ENCODE peak calls at places on chromosomes 6 and 20, in ten cellular contexts. W is tibial nerve; M is germinal center; G is stimulated activated CD8-positive, alpha-beta memory T cell treated with anti-CD3 and anti-CD28 coated beads, Interleukin-12 subunit alpha, Interleukin-12 subunit beta, amount 100 ng/mL, for 4 hours; C is stimulated activated CD4-positive, alpha-beta T cell treated with anti-CD3 and anti-CD28 coated beads, Interleukin-1b, Interleukin-23, amount 100 ng/mL, for 1 hour; R is putamen; I is foreskin fibroblast; D is B cell; K is cardiac fibroblast; J is MCF 10A. V is an unnamed sample.

GRCh38 chr6:129612440-129612839 is 97.5 kb downstream of the ARHGAP18 start:
- DNase-seq in G (no peak), W (no peak), R (no peak), D (no peak), M (no peak), J (no peak), C (no peak), I (no peak), K (no peak), V (no peak)

GRCh38 chr6:53062369-53062639 is 2.9 kb upstream of the FBXO9 start:
- DNase-seq in I (no peak), M (no peak), R (no peak), J (no peak), D (no peak), K (no peak), W (no peak), C (no peak), G (no peak), V (no peak)

GRCh38 chr6:6218246-6219085 is 102.0 kb downstream of the F13A1 start:
- DNase-seq in J (peak; percentile 55), W (no peak), M (no peak), I (no peak), G (no peak), C (no peak), K (no peak), R (no peak), D (no peak), V (no peak)

GRCh38 chr6:108464506-108465084 is 96.1 kb upstream of the FOXO3 start:
- DNase-seq in G (no peak), D (no peak), I (no peak), K (no peak), W (no peak), C (no peak), M (no peak), J (no peak), R (no peak), V (no peak)

GRCh38 chr20:19265646-19266374 is 53.4 kb downstream of the SLC24A3 start:
- DNase-seq in R (no peak), I (no peak), W (no peak), C (no peak), K (no peak), M (peak; percentile 62), J (peak; percentile 23), D (no peak), G (no peak), V (no peak)

GRCh38 chr6:127136786-127137185 is 18.3 kb downstream of the RSPO3 start:
- DNase-seq in G (no peak), M (no peak), J (no peak), C (no peak), D (no peak), R (no peak), K (no peak), I (no peak), W (no peak), V (no peak)

GRCh38 chr6:122007366-122007765 is 392.1 kb upstream of the HSF2 start:
- DNase-seq in C (no peak), J (no peak), R (no peak), M (no peak), G (no peak), W (no peak), I (no peak), D (no peak), K (peak; percentile 11), V (no peak)

GRCh38 chr6:149060985-149061760 is 256.3 kb upstream of the TAB2 start:
- DNase-seq in G (no peak), K (peak; percentile 46), C (no peak), W (no peak), R (no peak), J (peak; percentile 74), M (no peak), I (no peak), D (no peak), V (no peak)

GRCh38 chr6:92427408-92427905 is 991.9 kb downstream of the EPHA7 start:
- DNase-seq in G (no peak), D (no peak), M (no peak), W (no peak), I (no peak), R (no peak), C (no peak), J (no peak), K (no peak), V (no peak)

GRCh38 chr6:16925461-16925860 is 164.2 kb upstream of the ATXN1 start:
- DNase-seq in K (no peak), M (no peak), C (no peak), I (no peak), R (no peak), W (no peak), G (no peak), D (no peak), J (no peak), V (no peak)

GRCh38 chr6:26195924-26196845 is 109.0 kb downstream of the HFE start:
- DNase-seq in J (peak; percentile 54), D (no peak), I (no peak), C (no peak), R (no peak), M (no peak), G (no peak), W (no peak), K (peak; percentile 20), V (no peak)